ENCODE peak calls at places on chromosomes 13 and 19, in eight cellular contexts. N is stomach, L is cardiac muscle cell, P is astrocyte of the spinal cord, W is HCT116, T is foreskin fibroblast, U is lower lobe of right lung, H is fibroblast of lung. Y is an unnamed sample.

GRCh38 chr13:85586422-85586831 is 212.8 kb downstream of the SLITRK6 start:
- DNase-seq in N (no peak), L (no peak), P (peak), W (no peak), T (peak), U (no peak), H (peak), Y (no peak)

GRCh38 chr13:35857769-35858168 is 273.4 kb downstream of the DCLK1 start:
- DNase-seq in N (no peak), L (peak), P (peak), W (no peak), T (peak), U (no peak), H (peak), Y (no peak)

GRCh38 chr19:5814123-5814839 is 9.4 kb downstream of the NRTN start:
- DNase-seq in N (no peak), L (no peak), P (no peak), W (no peak), T (no peak), U (no peak), H (no peak), Y (no peak)

GRCh38 chr19:52554216-52554971 is 15.7 kb upstream of the ZNF701 start:
- DNase-seq in N (no peak), L (no peak), P (no peak), W (no peak), T (no peak), U (no peak), H (no peak), Y (no peak)

GRCh38 chr13:20798027-20798426 is 24.3 kb upstream of the EEF1AKMT1 start:
- DNase-seq in N (no peak), L (no peak), P (no peak), W (no peak), T (no peak), U (no peak), H (no peak), Y (no peak)

GRCh38 chr13:29583073-29583785 is 12.3 kb downstream of the SLC7A1 start:
- DNase-seq in N (no peak), L (no peak), P (peak), W (no peak), T (peak), U (no peak), H (peak), Y (no peak)

GRCh38 chr19:5355076-5355475 is 14.5 kb upstream of the PTPRS start:
- DNase-seq in N (no peak), L (no peak), P (no peak), W (no peak), T (no peak), U (no peak), H (no peak), Y (no peak)

GRCh38 chr19:17021793-17022590 is 4.6 kb downstream of the CPAMD8 start:
- DNase-seq in N (no peak), L (no peak), P (no peak), W (no peak), T (peak), U (peak), H (no peak), Y (no peak)

GRCh38 chr13:24043590-24044350 is 116.8 kb upstream of the SPATA13 start:
- DNase-seq in N (no peak), L (no peak), P (no peak), W (no peak), T (peak), U (no peak), H (peak), Y (no peak)

GRCh38 chr19:5706876-5707573 is 12.9 kb downstream of the LONP1 start:
- DNase-seq in N (no peak), L (no peak), P (no peak), W (no peak), T (no peak), U (no peak), H (no peak), Y (no peak)

GRCh38 chr13:44402902-44403719 is 29.5 kb downstream of the SERP2 start:
- DNase-seq in N (peak), L (no peak), P (no peak), W (no peak), T (no peak), U (no peak), H (no peak), Y (no peak)

GRCh38 chr13:100290165-100290801 is 201.4 kb downstream of the PCCA start:
- DNase-seq in N (no peak), L (no peak), P (peak), W (no peak), T (no peak), U (no peak), H (no peak), Y (no peak)

GRCh38 chr13:36217456-36217855 is 3.1 kb upstream of the SOHLH2 start:
- DNase-seq in N (no peak), L (no peak), P (no peak), W (no peak), T (no peak), U (no peak), H (peak), Y (no peak)

GRCh38 chr13:99351772-99352171 is 44.6 kb upstream of the GPR183 start:
- DNase-seq in N (no peak), L (no peak), P (no peak), W (no peak), T (no peak), U (no peak), H (no peak), Y (no peak)

GRCh38 chr13:74406439-74406838 is 272.2 kb upstream of the KLF12 start:
- DNase-seq in N (no peak), L (no peak), P (no peak), W (no peak), T (peak), U (no peak), H (no peak), Y (no peak)

GRCh38 chr19:5128932-5129389 is 160.0 kb downstream of the KDM4B start:
- DNase-seq in N (peak), L (peak), P (peak), W (no peak), T (no peak), U (no peak), H (peak), Y (no peak)

GRCh38 chr19:12611361-12611699 is 610 bp downstream of the ZNF791 start:
- DNase-seq in N (peak), L (peak), P (peak), W (peak), T (peak), U (peak), H (peak), Y (no peak)

GRCh38 chr19:52170863-52171320 is 529 bp downstream of the ZNF836 start:
- DNase-seq in N (no peak), L (peak), P (no peak), W (no peak), T (peak), U (peak), H (no peak), Y (no peak)

GRCh38 chr13:92175330-92175729 is 776.9 kb downstream of the GPC5 start:
- DNase-seq in N (no peak), L (peak), P (peak), W (no peak), T (peak), U (no peak), H (peak), Y (no peak)

GRCh38 chr13:108176685-108177274 is 38.6 kb downstream of the LIG4 start:
- DNase-seq in N (peak), L (peak), P (no peak), W (peak), T (peak), U (peak), H (no peak), Y (no peak)

GRCh38 chr19:39398297-39398864 is 7.2 kb downstream of the MED29 start:
- DNase-seq in N (peak), L (no peak), P (peak), W (peak), T (peak), U (peak), H (peak), Y (no peak)

GRCh38 chr19:31597616-31598015 is 248.4 kb upstream of the TSHZ3 start:
- DNase-seq in N (no peak), L (no peak), P (no peak), W (no peak), T (no peak), U (no peak), H (no peak), Y (no peak)

GRCh38 chr13:68323106-68323505 is 1093.0 kb upstream of the PCDH9 start:
- DNase-seq in N (no peak), L (no peak), P (no peak), W (no peak), T (no peak), U (no peak), H (no peak), Y (no peak)

GRCh38 chr19:9128171-9128570 is 1.4 kb upstream of the OR7G3 start:
- DNase-seq in N (no peak), L (no peak), P (peak), W (peak), T (peak), U (no peak), H (no peak), Y (no peak)

GRCh38 chr13:113965968-113966884 is 7.7 kb downstream of the C13orf46 start:
- DNase-seq in N (no peak), L (no peak), P (no peak), W (no peak), T (no peak), U (no peak), H (no peak), Y (no peak)

GRCh38 chr13:77330009-77330471 is 3.1 kb upstream of the MYCBP2 start:
- DNase-seq in N (no peak), L (no peak), P (no peak), W (no peak), T (no peak), U (no peak), H (no peak), Y (no peak)

GRCh38 chr19:45340232-45340898 is at the start of gene KLC3:
- DNase-seq in N (peak), L (peak), P (no peak), W (peak), T (no peak), U (peak), H (no peak), Y (no peak)

GRCh38 chr19:56643460-56643763 is 453 bp downstream of the SMIM17 start:
- DNase-seq in N (no peak), L (no peak), P (no peak), W (no peak), T (no peak), U (no peak), H (no peak), Y (no peak)

GRCh38 chr19:5826531-5827341 is 12.8 kb downstream of the FUT6 start:
- DNase-seq in N (peak), L (peak), P (no peak), W (peak), T (peak), U (peak), H (no peak), Y (no peak)

GRCh38 chr19:1510442-1510806 is 2.4 kb downstream of the ADAMTSL5 start:
- DNase-seq in N (no peak), L (no peak), P (no peak), W (no peak), T (no peak), U (no peak), H (no peak), Y (no peak)

GRCh38 chr19:7832009-7832408 is 2.0 kb downstream of the EVI5L start:
- DNase-seq in N (no peak), L (no peak), P (no peak), W (no peak), T (no peak), U (no peak), H (no peak), Y (no peak)

GRCh38 chr19:7833225-7834156 is 3.5 kb downstream of the EVI5L start:
- DNase-seq in N (peak), L (no peak), P (peak), W (peak), T (peak), U (peak), H (peak), Y (no peak)

GRCh38 chr19:7831452-7831851 is 1.4 kb downstream of the EVI5L start:
- DNase-seq in N (peak), L (peak), P (no peak), W (peak), T (peak), U (no peak), H (peak), Y (no peak)

GRCh38 chr19:7830823-7831222 is 805 bp downstream of the EVI5L start:
- DNase-seq in N (no peak), L (no peak), P (no peak), W (no peak), T (no peak), U (no peak), H (no peak), Y (no peak)

GRCh38 chr19:7832781-7833180 is 2.8 kb downstream of the EVI5L start:
- DNase-seq in N (no peak), L (no peak), P (no peak), W (no peak), T (peak), U (no peak), H (no peak), Y (no peak)
- H3K4me3 ChIP-seq in N (no peak), L (no peak), P (no peak), W (no peak), T (no peak), U (peak), H (no peak), Y (no peak)

GRCh38 chr13:110684388-110685056 is 21.4 kb downstream of the CARS2 start:
- DNase-seq in N (no peak), L (no peak), P (no peak), W (no peak), T (peak), U (no peak), H (no peak), Y (no peak)
- TF ChIP-seq CTCF in N (no peak), L (no peak), P (no peak), W (no peak), T (no peak), U (no peak), H (no peak), Y (no peak)

GRCh38 chr13:112055032-112055416 is 11.9 kb upstream of the SOX1 start:
- DNase-seq in N (no peak), L (no peak), P (no peak), W (no peak), T (no peak), U (no peak), H (no peak), Y (no peak)

GRCh38 chr13:112054616-112055015 is 12.3 kb upstream of the SOX1 start:
- DNase-seq in N (no peak), L (no peak), P (no peak), W (no peak), T (no peak), U (no peak), H (no peak), Y (no peak)

GRCh38 chr13:112053744-112054615 is 13.0 kb upstream of the SOX1 start:
- DNase-seq in N (no peak), L (no peak), P (no peak), W (no peak), T (no peak), U (no peak), H (no peak), Y (no peak)

GRCh38 chr13:112052213-112052612 is 14.7 kb upstream of the SOX1 start:
- DNase-seq in N (no peak), L (no peak), P (no peak), W (no peak), T (no peak), U (no peak), H (no peak), Y (no peak)

DNA sequence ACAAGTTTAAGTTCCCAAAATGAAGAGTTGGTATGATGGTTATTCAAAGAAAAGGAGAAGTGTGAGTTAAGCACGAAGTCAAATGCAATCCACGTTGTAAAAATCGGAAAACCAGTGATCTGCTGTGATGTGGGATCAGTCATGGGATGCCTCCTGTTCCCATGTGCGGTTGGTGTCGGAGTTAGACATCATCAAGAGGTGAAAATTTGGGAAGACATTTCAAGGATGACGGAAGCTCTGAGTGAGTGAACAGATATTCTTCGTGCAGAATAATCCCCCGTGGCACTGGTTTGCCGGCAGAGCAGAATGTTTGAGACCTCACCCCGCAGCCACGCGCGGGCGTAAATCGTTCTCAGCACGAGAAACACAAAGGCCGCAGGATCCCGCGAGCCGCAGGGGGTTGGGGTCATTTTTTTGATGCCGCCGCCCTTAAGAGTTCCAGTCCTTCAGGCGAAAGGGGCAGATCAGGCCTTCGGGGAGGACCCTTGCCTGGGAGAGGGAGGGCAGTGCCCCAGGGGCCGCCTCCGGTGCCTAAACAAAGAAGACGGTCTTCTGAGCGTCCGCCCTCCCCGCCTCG is 13.7 kb upstream of the SOX1 start:
- DNase-seq in N (no peak), L (no peak), P (no peak), W (no peak), T (no peak), U (no peak), H (no peak), Y (no peak)
- H3K4me3 ChIP-seq in N (no peak), L (no peak), P (no peak), W (no peak), T (no peak), U (no peak), H (no peak), Y (no peak)

DNA sequence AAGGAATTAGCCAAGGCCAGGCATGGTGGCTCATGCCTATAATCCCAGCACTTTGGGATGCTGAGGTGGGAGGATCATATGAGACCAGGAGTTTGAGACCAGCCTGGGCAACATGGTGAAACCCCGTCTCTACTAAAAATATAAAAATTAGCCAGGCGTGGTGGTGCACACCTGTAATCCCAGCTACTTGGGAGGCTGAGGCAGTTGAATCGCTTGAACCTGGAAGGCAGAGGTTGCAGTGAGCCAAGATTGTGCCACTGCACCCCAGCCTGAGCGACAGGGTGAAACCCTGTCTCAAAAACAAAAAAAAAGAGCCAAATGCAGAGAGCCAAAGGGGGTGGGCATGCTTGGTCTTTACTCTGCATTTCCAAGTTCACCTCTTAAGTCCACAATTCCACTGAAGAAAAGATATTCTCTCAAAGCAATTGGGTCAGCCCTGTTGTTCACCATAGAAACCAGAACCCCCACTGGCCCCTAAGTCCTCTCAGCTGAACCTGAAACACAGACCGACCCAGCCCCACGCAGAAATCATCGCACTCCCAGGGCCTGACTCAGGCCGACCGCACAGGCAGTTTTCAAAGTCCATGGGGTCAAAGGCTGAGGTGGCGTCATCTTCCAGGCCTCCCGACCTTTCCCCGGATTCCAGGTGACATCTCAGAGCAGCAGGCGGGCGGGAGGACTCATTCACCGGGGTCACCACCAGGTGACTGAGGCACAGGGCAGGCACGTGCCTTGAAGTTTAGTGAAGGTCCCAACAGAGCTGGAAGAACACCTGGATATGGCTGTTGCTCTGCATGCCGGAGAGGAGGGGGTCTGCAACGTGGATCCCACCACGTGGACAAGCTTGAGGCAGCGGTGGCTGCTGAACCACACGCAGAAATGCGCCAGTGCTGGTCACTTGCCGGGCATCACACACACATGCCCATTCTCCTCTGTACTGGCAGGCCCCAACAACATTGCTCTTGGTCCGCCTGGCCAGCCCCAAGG is 33.1 kb downstream of the SLC25A42 start:
- DNase-seq in N (no peak), L (no peak), P (no peak), W (peak), T (no peak), U (no peak), H (no peak), Y (no peak)
- TF ChIP-seq CTCF in N (no peak), L (no peak), P (no peak), W (no peak), T (no peak), U (no peak), H (no peak), Y (no peak)

GRCh38 chr13:28494861-28495585 is at the start of gene FLT1:
- DNase-seq in N (peak), L (peak), P (no peak), W (no peak), T (peak), U (peak), H (peak), Y (no peak)
- H3K4me3 ChIP-seq in N (peak), L (peak), P (peak), W (no peak), T (peak), U (peak), H (peak), Y (peak)

GRCh38 chr19:49663224-49663623 is 2.4 kb downstream of the IRF3 start:
- DNase-seq in N (no peak), L (no peak), P (no peak), W (no peak), T (no peak), U (no peak), H (no peak), Y (no peak)

GRCh38 chr19:49666120-49666444 is 349 bp downstream of the BCL2L12 start:
- DNase-seq in N (no peak), L (no peak), P (no peak), W (no peak), T (no peak), U (no peak), H (no peak), Y (no peak)

GRCh38 chr19:49665301-49666119 is at the start of the genes BCL2L12 and IRF3:
- DNase-seq in N (peak), L (peak), P (peak), W (peak), T (peak), U (peak), H (peak), Y (peak)

GRCh38 chr19:49662011-49662410 is 3.6 kb downstream of the IRF3 start:
- DNase-seq in N (no peak), L (no peak), P (no peak), W (no peak), T (no peak), U (no peak), H (no peak), Y (no peak)

GRCh38 chr19:49664171-49665070 is 1.2 kb downstream of the IRF3 start:
- DNase-seq in N (peak), L (peak), P (peak), W (peak), T (peak), U (peak), H (peak), Y (no peak)
- TF ChIP-seq CTCF in N (peak), L (no peak), P (peak), W (no peak), T (no peak), U (peak), H (no peak), Y (peak)

GRCh38 chr13:110869805-110870706 is 44.8 kb downstream of the ANKRD10 start:
- DNase-seq in N (peak), L (peak), P (peak), W (peak), T (peak), U (peak), H (peak), Y (peak)

GRCh38 chr13:110866491-110867170 is 48.2 kb downstream of the ANKRD10 start:
- DNase-seq in N (no peak), L (no peak), P (no peak), W (no peak), T (no peak), U (no peak), H (no peak), Y (no peak)

GRCh38 chr13:110868631-110869165 is 46.2 kb downstream of the ANKRD10 start:
- DNase-seq in N (no peak), L (no peak), P (no peak), W (no peak), T (no peak), U (no peak), H (no peak), Y (no peak)

GRCh38 chr13:110867380-110867779 is 47.5 kb downstream of the ANKRD10 start:
- DNase-seq in N (no peak), L (no peak), P (no peak), W (no peak), T (no peak), U (no peak), H (no peak), Y (no peak)

GRCh38 chr13:110869231-110869804 is 45.6 kb downstream of the ANKRD10 start:
- DNase-seq in N (no peak), L (no peak), P (no peak), W (no peak), T (no peak), U (no peak), H (peak), Y (no peak)
- H3K4me3 ChIP-seq in N (peak), L (no peak), P (peak), W (peak), T (peak), U (peak), H (peak), Y (peak)

GRCh38 chr13:38159710-38160109 is 189.9 kb upstream of the UFM1 start:
- DNase-seq in N (no peak), L (no peak), P (no peak), W (no peak), T (no peak), U (no peak), H (no peak), Y (no peak)
- TF ChIP-seq CTCF in N (no peak), L (no peak), P (no peak), W (no peak), T (no peak), U (no peak), H (no peak), Y (no peak)